ENCODE peak calls at places on chromosomes 7 and 10, in six cellular contexts. J is T-cell; U is EH; F is NCI-H748 treated with DMSO at 0.1 percent for 48 hours; N is NAMALWA; I is stimulated activated CD4-positive, alpha-beta T cell treated with anti-CD3 and anti-CD28 coated beads, Interleukin-4, amount 100 ng/mL, for 4 hours. R is an unnamed sample.

GRCh38 chr7:99106869-99107268 is 37.0 kb downstream of the SMURF1 start:
- DNase-seq in J (no peak), I (no peak), U (no peak), F (no peak), N (peak), R (no peak)

GRCh38 chr7:27966219-27966780 is 214.3 kb downstream of the JAZF1 start:
- DNase-seq in N (no peak), I (no peak), U (no peak), J (no peak), F (no peak), R (no peak)

GRCh38 chr10:89367529-89367928 is 10.3 kb upstream of the IFIT1B start:
- DNase-seq in N (no peak), U (no peak), F (peak), I (no peak), J (peak), R (no peak)

GRCh38 chr7:98755138-98755898 is 114.5 kb downstream of the TMEM130 start:
- DNase-seq in I (no peak), U (no peak), J (no peak), F (no peak), N (peak), R (no peak)

GRCh38 chr10:80185522-80186299 is 19.6 kb downstream of the ANXA11 start:
- DNase-seq in N (no peak), I (no peak), U (no peak), F (no peak), J (no peak), R (no peak)

GRCh38 chr10:61798711-61799110 is 102.8 kb upstream of the ARID5B start:
- DNase-seq in N (no peak), F (no peak), U (peak), I (no peak), J (no peak), R (no peak)

GRCh38 chr7:158618745-158619140 is 31.1 kb upstream of the PTPRN2 start:
- DNase-seq in I (no peak), N (no peak), F (no peak), U (no peak), J (no peak), R (no peak)

GRCh38 chr10:35986756-35987467 is 344.8 kb upstream of the FZD8 start:
- DNase-seq in I (no peak), F (no peak), N (no peak), U (no peak), J (no peak), R (no peak)

GRCh38 chr7:31091926-31092325 is 39.8 kb downstream of the ADCYAP1R1 start:
- DNase-seq in U (no peak), J (no peak), I (no peak), F (no peak), N (no peak), R (no peak)

GRCh38 chr10:82934429-82934828 is 1059.4 kb downstream of the NRG3 start:
- DNase-seq in F (no peak), I (no peak), U (peak), N (peak), J (no peak), R (peak)

GRCh38 chr7:134108803-134109202 is 18.3 kb upstream of the LRGUK start:
- DNase-seq in I (no peak), F (no peak), J (no peak), U (no peak), N (no peak), R (no peak)

GRCh38 chr7:84149573-84149972 is 45.0 kb downstream of the SEMA3A start:
- DNase-seq in F (peak), U (no peak), N (no peak), J (no peak), I (no peak), R (no peak)

GRCh38 chr7:41925946-41926345 is 223.1 kb upstream of the INHBA start:
- DNase-seq in I (no peak), J (no peak), F (no peak), N (no peak), U (no peak), R (no peak)

GRCh38 chr10:17923728-17924127 is 28.0 kb upstream of the SLC39A12 start:
- DNase-seq in J (no peak), F (no peak), N (no peak), I (no peak), U (peak), R (no peak)

GRCh38 chr10:69650589-69651261 is 20.7 kb downstream of the FAM241B start:
- DNase-seq in I (no peak), J (no peak), F (no peak), U (no peak), N (no peak), R (no peak)

GRCh38 chr7:27193335-27194001 is 6.4 kb downstream of the HOXA13 start:
- DNase-seq in J (no peak), U (peak), F (no peak), N (no peak), I (no peak), R (no peak)

GRCh38 chr7:118109607-118110006 is 74.4 kb upstream of the LSM8 start:
- DNase-seq in U (no peak), N (no peak), F (peak), I (no peak), J (no peak), R (no peak)

GRCh38 chr10:118698421-118698820 is 56.3 kb downstream of the CACUL1 start:
- DNase-seq in I (peak), U (peak), F (no peak), N (no peak), J (peak), R (no peak)

GRCh38 chr10:127577878-127578627 is 28.9 kb downstream of the NPS start:
- DNase-seq in N (no peak), J (no peak), U (no peak), F (no peak), I (no peak), R (no peak)

GRCh38 chr7:45223728-45224630 is 66.4 kb downstream of the RAMP3 start:
- DNase-seq in N (no peak), U (no peak), J (no peak), F (no peak), I (no peak), R (no peak)

GRCh38 chr7:57385668-57386067 is 64.3 kb upstream of the ZNF716 start:
- DNase-seq in N (no peak), J (no peak), F (no peak), I (no peak), U (no peak), R (no peak)